ENCODE peak calls at places on chromosomes 11 and 22, in seven cellular contexts. M is endothelial cell of umbilical vein; A is RCC 7860; C is activated CD4-positive, alpha-beta T cell treated with anti-CD3 and anti-CD28 coated beads, Interleukin-2, amount 10 ng/mL, durations not matched to agents 7 days and 5 days; J is activated naive CD4-positive, alpha-beta T cell treated with anti-CD3 and anti-CD28 coated beads, Interleukin-2, amount 10 ng/mL, durations not matched to agents 7 days and 5 days; X is DMS153; R is NCI-H1105. K is an unnamed sample.

GRCh38 chr22:32752868-32753520 is 48.5 kb upstream of the TIMP3 start:
- DNase-seq in C (no peak), A (no peak), M (no peak), X (no peak), R (no peak), J (no peak), K (no peak)

GRCh38 chr11:9046376-9046775 is 42.6 kb upstream of the NRIP3 start:
- DNase-seq in R (no peak), A (no peak), C (no peak), X (no peak), J (no peak), M (no peak), K (no peak)

GRCh38 chr22:40743740-40744139 is 64.5 kb downstream of the MCHR1 start:
- DNase-seq in R (no peak), J (no peak), M (no peak), C (no peak), X (no peak), A (no peak), K (no peak)

GRCh38 chr11:58923300-58923788 is 15.9 kb upstream of the GLYATL1 start:
- DNase-seq in C (peak), J (peak), M (no peak), X (peak), R (no peak), A (peak), K (peak)

GRCh38 chr22:17827466-17827865 is 53.2 kb upstream of the BID start:
- DNase-seq in A (no peak), C (no peak), J (no peak), R (no peak), M (no peak), X (no peak), K (no peak)

GRCh38 chr11:129528296-129528695 is 152.6 kb downstream of the BARX2 start:
- DNase-seq in X (no peak), C (no peak), J (no peak), M (no peak), R (no peak), A (no peak), K (no peak)

GRCh38 chr11:14357843-14358728 is 897 bp downstream of the RRAS2 start:
- DNase-seq in X (no peak), R (peak), M (peak), J (peak), A (peak), C (peak), K (peak)

GRCh38 chr22:23279781-23280180 is 99.5 kb downstream of the BCR start:
- DNase-seq in M (no peak), J (no peak), C (no peak), A (no peak), X (no peak), R (no peak), K (no peak)

GRCh38 chr11:45834298-45834756 is 12.9 kb upstream of the CRY2 start:
- DNase-seq in R (no peak), M (no peak), C (peak), J (peak), X (no peak), A (no peak), K (no peak)

GRCh38 chr11:78251083-78251699 is 62.5 kb downstream of the USP35 start:
- DNase-seq in C (no peak), R (no peak), M (peak), X (no peak), A (no peak), J (no peak), K (no peak)

GRCh38 chr11:67484847-67485311 is 2.1 kb downstream of the AIP start:
- DNase-seq in R (no peak), J (peak), X (no peak), C (peak), A (no peak), M (no peak), K (peak)

GRCh38 chr11:73292481-73292880 is 15.6 kb upstream of the ARHGEF17 start:
- DNase-seq in R (no peak), M (no peak), A (no peak), X (no peak), C (no peak), J (no peak), K (no peak)